ENCODE peak calls at places on chromosomes 13 and 19, in ten cellular contexts. O is CD8-positive, alpha-beta memory T cell; B is cardiac muscle cell; K is adipocyte; F is PC-9; C is pancreas; Q is HAP-1; J is adrenal gland; V is foreskin keratinocyte; T is endodermal cell. I is an unnamed sample. For H3K4me1, the result is how much of the 10 kb centered on the place peaks cover.

GRCh38 chr19:15253076-15253475 is 20.8 kb upstream of the EPHX3 start:
- DNase-seq in J (no peak), V (no peak), K (no peak), C (no peak), T (no peak), O (no peak), B (no peak), Q (no peak), F (no peak), I (no peak)

GRCh38 chr19:3575260-3575741 is 2.6 kb downstream of the HMG20B start:
- DNase-seq in O (no peak), J (no peak), V (no peak), F (no peak), B (no peak), T (peak), K (no peak), Q (peak), C (peak), I (no peak)

GRCh38 chr19:31315621-31316011 is 33.6 kb downstream of the TSHZ3 start:
- DNase-seq in T (no peak), O (no peak), V (no peak), C (no peak), K (no peak), F (no peak), J (no peak), Q (no peak), B (no peak), I (no peak)

GRCh38 chr13:25180795-25181537 is 8.9 kb upstream of the AMER2 start:
- DNase-seq in B (no peak), T (no peak), Q (no peak), J (no peak), F (no peak), O (no peak), V (no peak), K (no peak), C (no peak), I (no peak)

GRCh38 chr13:78176880-78177279 is 258.2 kb upstream of the EDNRB start:
- DNase-seq in T (no peak), B (no peak), J (no peak), Q (no peak), C (no peak), F (no peak), K (no peak), O (no peak), V (no peak), I (no peak)

GRCh38 chr13:113805431-113806103 is 46.5 kb downstream of the TMEM255B start:
- DNase-seq in O (no peak), T (no peak), C (peak), B (no peak), K (no peak), F (no peak), J (no peak), V (no peak), Q (no peak), I (peak)

GRCh38 chr13:111387026-111387871 is 66.8 kb downstream of the TEX29 start:
- DNase-seq in B (no peak), F (no peak), K (no peak), C (no peak), T (peak), Q (no peak), V (no peak), O (no peak), J (no peak), I (no peak)

GRCh38 chr13:31769581-31769980 is 30.3 kb downstream of the RXFP2 start:
- DNase-seq in C (no peak), K (no peak), V (no peak), O (no peak), Q (no peak), B (no peak), J (no peak), T (no peak), F (no peak), I (no peak)

GRCh38 chr13:27830010-27830409 is 37.7 kb downstream of the GSX1 start:
- DNase-seq in B (peak), C (peak), Q (peak), K (peak), V (no peak), F (no peak), O (peak), J (peak), T (peak), I (peak)

GRCh38 chr13:71625694-71626093 is 241.3 kb downstream of the DACH1 start:
- DNase-seq in F (no peak), C (no peak), K (no peak), O (no peak), V (no peak), B (peak), J (no peak), Q (no peak), T (no peak), I (no peak)

GRCh38 chr13:50404769-50405168 is 389.5 kb downstream of the KCNRG start:
- DNase-seq in K (no peak), J (no peak), Q (no peak), B (no peak), C (no peak), V (no peak), T (no peak), O (no peak), F (no peak), I (no peak)
- H3K4me1 ChIP-seq in K (under half), J (under half), Q (under half), B (under half), C (under half), V (under half), T (under half), O (under half), F (under half), I (under half)

GRCh38 chr19:19538767-19539166 is 702 bp downstream of the CILP2 start:
- DNase-seq in T (peak), B (peak), F (peak), J (no peak), O (no peak), V (no peak), K (no peak), C (no peak), Q (no peak), I (no peak)

GRCh38 chr19:19539738-19540703 is 2.0 kb downstream of the CILP2 start:
- DNase-seq in K (peak), C (peak), F (peak), J (no peak), T (peak), Q (peak), V (peak), O (peak), B (peak), I (peak)

GRCh38 chr19:19542507-19542906 is 4.4 kb downstream of the CILP2 start:
- DNase-seq in B (no peak), Q (no peak), K (no peak), V (no peak), C (no peak), J (no peak), F (no peak), T (no peak), O (no peak), I (no peak)

GRCh38 chr19:19541572-19541971 is 3.5 kb downstream of the CILP2 start:
- DNase-seq in J (no peak), F (no peak), O (no peak), T (no peak), C (no peak), K (no peak), Q (no peak), V (no peak), B (no peak), I (no peak)

GRCh38 chr19:19540707-19541515 is 2.8 kb downstream of the CILP2 start:
- DNase-seq in Q (peak), C (peak), O (peak), V (peak), J (no peak), T (peak), B (peak), K (peak), F (peak), I (no peak)
- H3K4me1 ChIP-seq in Q (under half), C (under half), O (under half), V (under half), J (under half), T (under half), B (under half), K (under half), F (under half), I (under half)

GRCh38 chr19:33394723-33395560 is 21.4 kb downstream of the CEBPG start:
- DNase-seq in C (peak), V (no peak), B (no peak), Q (no peak), F (no peak), J (no peak), O (no peak), T (no peak), K (no peak), I (peak)
- H3K4me1 ChIP-seq in C (under half), V (under half), B (under half), Q (under half), F (under half), J (under half), O (under half), T (under half), K (half or more), I (under half)

GRCh38 chr19:2214253-2214652 is 21.9 kb downstream of the PLEKHJ1 start:
- DNase-seq in C (no peak), V (no peak), T (no peak), Q (no peak), O (no peak), F (no peak), B (no peak), K (no peak), J (no peak), I (no peak)

GRCh38 chr19:2213799-2214198 is 22.3 kb downstream of the PLEKHJ1 start:
- DNase-seq in T (no peak), Q (no peak), F (no peak), V (no peak), C (no peak), B (no peak), O (no peak), J (no peak), K (no peak), I (no peak)

GRCh38 chr19:2215281-2215751 is 20.8 kb downstream of the PLEKHJ1 start:
- DNase-seq in B (no peak), C (no peak), F (no peak), O (no peak), T (peak), J (no peak), V (no peak), K (no peak), Q (no peak), I (no peak)

GRCh38 chr19:2217591-2217990 is 18.5 kb downstream of the PLEKHJ1 start:
- DNase-seq in B (no peak), Q (no peak), K (no peak), F (no peak), O (no peak), J (no peak), T (no peak), C (no peak), V (no peak), I (no peak)

GRCh38 chr19:2216361-2217225 is 19.5 kb downstream of the PLEKHJ1 start:
- DNase-seq in T (no peak), K (no peak), J (no peak), O (no peak), Q (no peak), V (no peak), B (no peak), C (no peak), F (no peak), I (no peak)
- H3K4me1 ChIP-seq in T (under half), K (under half), J (under half), O (under half), Q (under half), V (under half), B (under half), C (under half), F (under half), I (under half)

GRCh38 chr13:46685006-46685730 is 111.8 kb downstream of the ESD start:
- DNase-seq in O (no peak), Q (no peak), C (no peak), B (no peak), F (no peak), K (no peak), J (no peak), T (no peak), V (no peak), I (no peak)

GRCh38 chr13:46687810-46688209 is 109.2 kb downstream of the ESD start:
- DNase-seq in O (no peak), C (no peak), T (peak), Q (peak), J (no peak), F (peak), V (peak), B (peak), K (no peak), I (no peak)

GRCh38 chr13:46683879-46684278 is 113.1 kb downstream of the ESD start:
- DNase-seq in B (no peak), F (no peak), O (no peak), T (no peak), V (no peak), Q (no peak), J (no peak), K (peak), C (no peak), I (no peak)

GRCh38 chr13:46684287-46685001 is 112.5 kb downstream of the ESD start:
- DNase-seq in C (no peak), V (no peak), T (peak), O (no peak), F (no peak), B (peak), J (no peak), Q (no peak), K (peak), I (no peak)

DNA sequence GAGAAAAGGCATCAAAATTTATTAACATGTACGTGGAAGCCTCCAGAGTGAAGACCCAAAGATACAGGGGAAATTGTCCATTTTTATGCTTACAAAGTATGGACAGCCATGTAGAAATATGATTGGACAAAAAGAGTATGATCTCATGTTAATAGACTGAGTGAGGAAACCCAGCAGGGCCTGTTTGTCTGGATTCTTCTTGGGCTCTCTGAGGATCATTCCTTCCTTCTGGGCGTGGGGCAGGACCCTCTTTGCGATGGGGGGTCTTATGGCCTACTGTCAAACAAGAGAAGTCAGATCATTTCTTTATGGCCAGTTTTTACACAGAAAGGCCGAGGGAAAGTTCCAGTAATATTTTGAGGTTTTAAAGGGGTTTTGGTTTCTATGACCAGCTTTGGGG is 110.8 kb downstream of the ESD start:
- DNase-seq in O (no peak), K (no peak), V (peak), F (no peak), Q (no peak), B (no peak), J (no peak), C (no peak), T (no peak), I (no peak)
- H3K4me1 ChIP-seq in O (under half), K (under half), V (under half), F (under half), Q (under half), B (under half), J (under half), C (under half), T (under half), I (under half)

DNA sequence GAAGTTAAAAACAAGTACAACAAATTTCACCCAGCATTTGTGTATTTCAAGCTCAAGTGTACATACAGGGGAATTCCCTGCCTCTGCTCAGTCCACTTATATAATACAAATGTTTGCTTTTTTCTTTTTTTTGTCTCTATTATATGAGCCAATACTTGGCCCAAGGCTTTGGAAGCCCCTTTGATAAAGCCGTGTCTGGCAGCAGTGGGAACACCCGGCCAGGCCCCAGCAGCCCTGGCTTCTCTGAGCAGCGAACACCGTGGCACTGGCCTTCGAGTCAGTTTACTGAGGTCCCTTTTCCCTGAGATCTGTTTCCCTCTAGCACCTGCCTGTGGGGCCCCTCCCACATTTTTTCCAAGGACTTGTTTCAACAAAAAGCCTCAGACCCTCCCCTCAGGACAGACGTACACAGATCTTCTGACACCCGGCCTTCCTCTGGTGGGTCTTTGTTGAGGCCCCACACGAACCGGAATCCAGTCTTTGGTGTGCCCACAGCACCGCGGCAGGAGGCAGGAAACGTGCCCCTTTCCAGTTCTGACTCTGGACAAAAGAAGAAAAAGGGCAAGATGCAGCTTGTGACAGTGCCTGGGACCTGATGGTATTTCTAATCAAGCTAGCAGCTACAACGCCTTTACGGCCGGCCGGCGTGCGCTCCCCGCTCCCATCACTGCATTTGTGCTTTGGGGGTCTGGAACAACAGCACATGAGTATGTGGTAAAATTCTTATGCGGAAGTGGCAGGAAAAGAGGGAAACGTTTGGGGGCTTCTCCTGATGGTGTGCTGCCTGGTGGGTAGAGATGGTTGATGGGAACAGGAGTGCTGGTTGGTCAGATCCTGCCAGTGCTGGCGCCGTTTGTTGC is 13.8 kb downstream of the SIPA1L3 start:
- DNase-seq in B (no peak), J (no peak), V (no peak), K (no peak), F (no peak), T (no peak), Q (no peak), C (no peak), O (no peak), I (no peak)
- H3K4me1 ChIP-seq in B (under half), J (under half), V (under half), K (under half), F (under half), T (under half), Q (under half), C (under half), O (under half), I (under half)

GRCh38 chr19:19167612-19168011 is 2.5 kb downstream of the MEF2B start:
- DNase-seq in V (no peak), O (no peak), J (no peak), B (no peak), F (no peak), T (no peak), C (no peak), Q (no peak), K (no peak), I (no peak)

GRCh38 chr19:19171110-19171672 is 1.1 kb upstream of the MEF2B start:
- DNase-seq in T (no peak), K (no peak), C (no peak), Q (no peak), J (no peak), F (no peak), B (no peak), V (no peak), O (no peak), I (no peak)

GRCh38 chr19:19169236-19170052 is 619 bp downstream of the MEF2B start:
- DNase-seq in C (no peak), O (no peak), Q (no peak), J (no peak), T (no peak), K (no peak), B (no peak), F (no peak), V (no peak), I (no peak)

GRCh38 chr19:19171821-19172532 is 1.9 kb upstream of the MEF2B start:
- DNase-seq in J (no peak), V (no peak), F (no peak), B (peak), T (no peak), K (peak), O (no peak), C (no peak), Q (no peak), I (no peak)

DNA sequence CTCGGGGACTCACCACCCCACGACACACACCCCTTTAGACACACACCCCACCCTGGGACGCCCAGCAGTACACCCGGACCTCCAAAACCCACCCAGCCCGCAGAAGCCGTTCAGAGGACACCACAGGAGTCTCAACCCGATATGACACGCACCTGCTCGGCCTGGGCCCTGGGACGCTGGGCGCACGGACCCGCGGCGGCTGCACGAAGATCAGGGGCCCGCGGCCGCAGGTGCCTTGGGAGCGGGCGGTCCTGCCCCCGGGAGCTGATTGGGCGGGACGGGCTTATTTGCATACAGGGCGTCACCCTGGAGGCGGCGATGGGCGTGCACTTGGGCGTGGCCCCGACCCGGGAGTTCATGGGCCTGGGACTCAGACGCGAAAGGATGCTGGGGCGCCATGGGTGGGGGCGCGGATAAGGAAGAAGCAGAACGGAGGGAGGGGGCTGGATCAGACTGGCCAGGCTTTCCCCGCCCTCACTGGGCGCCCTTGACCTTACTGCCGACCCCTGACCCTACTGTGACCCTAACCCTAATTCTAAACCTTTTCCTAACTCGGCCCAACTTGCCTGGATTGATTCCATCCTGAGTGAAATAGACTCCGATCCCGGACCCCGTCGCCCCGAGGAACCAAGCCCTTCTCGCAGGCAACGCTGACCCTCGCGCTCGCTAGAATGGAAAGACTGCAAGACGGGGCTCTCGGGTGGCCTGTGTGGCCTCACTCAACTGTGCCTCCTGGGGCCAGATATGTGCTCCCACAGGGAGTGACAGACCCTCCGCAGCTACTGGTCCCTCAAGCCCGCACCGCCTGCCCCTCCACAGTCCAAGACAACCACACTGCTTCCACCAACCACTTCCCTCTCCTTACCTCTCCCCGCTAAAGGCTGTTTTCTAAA is at the start of gene MEF2B:
- DNase-seq in B (peak), Q (peak), C (peak), F (peak), K (peak), T (peak), V (peak), J (peak), O (peak), I (peak)
- H3K4me1 ChIP-seq in B (under half), Q (under half), C (under half), F (under half), K (under half), T (under half), V (under half), J (under half), O (under half), I (under half)